ENCODE peak calls at places on chromosomes 2 and 18, in ten cellular contexts. I is lower lobe of right lung; X is kidney; T is NCI-H226; P is head of caudate nucleus; R is heart left ventricle; O is NCI-H774; Y is left ventricle myocardium superior; N is A549; Z is activated CD8-positive, alpha-beta memory T cell treated with anti-CD3 and anti-CD28 coated beads, Interleukin-2, amount 50 U/mL, for 4 hours. U is an unnamed sample.

GRCh38 chr18:58359226-58360019 is 269.5 kb downstream of the ALPK2 start:
- DNase-seq in O (no peak), R (no peak), Y (no peak), I (no peak), T (no peak), P (no peak), N (peak; percentile 9), X (no peak), Z (no peak), U (no peak)

GRCh38 chr18:47519277-47519676 is 267.8 kb upstream of the SKOR2 start:
- DNase-seq in R (no peak), X (no peak), T (no peak), P (no peak), N (no peak), Y (no peak), Z (no peak), O (no peak), I (no peak), U (no peak)

GRCh38 chr18:13587937-13588336 is 138.4 kb downstream of the FAM210A start:
- DNase-seq in P (no peak), R (no peak), X (no peak), I (no peak), N (no peak), Z (no peak), T (no peak), O (no peak), Y (no peak), U (no peak)

GRCh38 chr2:53442783-53443182 is 324.8 kb upstream of the CHAC2 start:
- DNase-seq in P (no peak), R (no peak), O (no peak), X (no peak), T (no peak), Z (no peak), I (no peak), N (peak; percentile 20), Y (peak; percentile 29), U (no peak)

GRCh38 chr2:110690345-110690965 is 12.6 kb upstream of the BUB1 start:
- DNase-seq in I (no peak), Y (no peak), O (no peak), X (no peak), R (no peak), Z (no peak), N (no peak), P (no peak), T (no peak), U (no peak)

GRCh38 chr2:32342811-32343210 is 14.0 kb upstream of the BIRC6 start:
- DNase-seq in P (no peak), R (no peak), N (no peak), Y (no peak), I (no peak), T (peak; percentile 29), O (no peak), X (no peak), Z (no peak), U (no peak)

GRCh38 chr2:72148391-72148974 is 821 bp upstream of the CYP26B1 start:
- DNase-seq in I (no peak), Y (no peak), N (peak; percentile 40), R (no peak), Z (peak; percentile 10), O (no peak), T (no peak), X (no peak), P (peak; percentile 16), U (no peak)

GRCh38 chr2:16102287-16102975 is 162.1 kb downstream of the MYCN start:
- DNase-seq in N (no peak), I (no peak), T (no peak), X (no peak), P (no peak), Y (no peak), O (no peak), Z (no peak), R (no peak), U (no peak)

GRCh38 chr2:16015903-16016265 is 75.5 kb downstream of the MYCN start:
- DNase-seq in X (no peak), N (no peak), O (no peak), P (no peak), T (no peak), Z (no peak), I (no peak), R (no peak), Y (no peak), U (no peak)

GRCh38 chr2:222322241-222322640 is 23.4 kb upstream of the PAX3 start:
- DNase-seq in Z (no peak), O (no peak), P (no peak), N (no peak), X (no peak), Y (no peak), R (no peak), T (no peak), I (no peak), U (no peak)

GRCh38 chr2:71925268-71926097 is 222.2 kb downstream of the CYP26B1 start:
- DNase-seq in Y (no peak), R (no peak), Z (no peak), P (peak; percentile 60), X (no peak), I (no peak), O (no peak), N (peak; percentile 15), T (peak; percentile 72), U (no peak)

GRCh38 chr2:106685180-106685897 is 198.2 kb downstream of the CD8B2 start:
- DNase-seq in T (no peak), Z (no peak), X (no peak), I (no peak), P (no peak), O (no peak), N (no peak), Y (no peak), R (no peak), U (no peak)

GRCh38 chr2:86225581-86225980 is 26.3 kb downstream of the MRPL35 start:
- DNase-seq in Y (peak; percentile 87), R (peak; percentile 88), I (no peak), Z (peak; percentile 33), T (no peak), P (peak; percentile 75), X (no peak), N (no peak), O (no peak), U (no peak)